ENCODE peak calls at places on chromosomes 4 and X, in eight cellular contexts. W, Y, T, C, D, B, E and A are unnamed samples.

GRCh38 chr4:151830168-151830567 is 69.4 kb upstream of the GATB start:
- DNase-seq in W (no peak), Y (no peak), T (no peak), C (no peak), D (no peak), B (no peak), E (no peak), A (no peak)

GRCh38 chr4:107737470-107737869 is 17.4 kb upstream of the PAPSS1 start:
- DNase-seq in W (no peak), Y (no peak), T (no peak), C (no peak), D (no peak), B (no peak), E (no peak), A (no peak)

GRCh38 chrX:105821471-105822081 is 763 bp upstream of the NRK start:
- DNase-seq in W (no peak), Y (no peak), T (no peak), C (no peak), D (no peak), B (peak; percentile 23), E (no peak), A (no peak)

GRCh38 chrX:15931362-15931761 is 76.7 kb upstream of the AP1S2 start:
- DNase-seq in W (no peak), Y (no peak), T (no peak), C (no peak), D (no peak), B (no peak), E (no peak), A (no peak)

GRCh38 chr4:101018836-101019235 is 328.5 kb downstream of the PPP3CA start:
- DNase-seq in W (no peak), Y (peak; percentile 58), T (peak; percentile 54), C (no peak), D (peak; percentile 73), B (no peak), E (peak; percentile 62), A (no peak)

GRCh38 chrX:10109695-10110094 is 47.1 kb upstream of the CLCN4 start:
- DNase-seq in W (no peak), Y (no peak), T (no peak), C (no peak), D (no peak), B (no peak), E (no peak), A (peak; percentile 44)

GRCh38 chr4:184396001-184396400 is 78.3 kb downstream of the IRF2 start:
- DNase-seq in W (no peak), Y (no peak), T (peak; percentile 59), C (no peak), D (peak; percentile 64), B (no peak), E (peak; percentile 74), A (no peak)

GRCh38 chrX:42075032-42075431 is 151.7 kb upstream of the CASK start:
- DNase-seq in W (no peak), Y (no peak), T (no peak), C (no peak), D (no peak), B (no peak), E (no peak), A (no peak)

GRCh38 chrX:150202641-150203248 is 160.4 kb upstream of the MAMLD1 start:
- DNase-seq in W (no peak), Y (no peak), T (no peak), C (no peak), D (no peak), B (no peak), E (no peak), A (no peak)

GRCh38 chr4:162162672-162163071 is 1.1 kb downstream of the FSTL5 start:
- DNase-seq in W (no peak), Y (no peak), T (no peak), C (no peak), D (no peak), B (no peak), E (no peak), A (no peak)

GRCh38 chr4:181854142-181854541 is 389.1 kb upstream of the TENM3 start:
- DNase-seq in W (no peak), Y (no peak), T (no peak), C (no peak), D (no peak), B (no peak), E (no peak), A (no peak)

GRCh38 chrX:123339201-123339905 is 155.3 kb downstream of the GRIA3 start:
- DNase-seq in W (no peak), Y (no peak), T (no peak), C (no peak), D (no peak), B (no peak), E (no peak), A (no peak)

GRCh38 chr4:109072595-109072994 is 229.9 kb downstream of the COL25A1 start:
- DNase-seq in W (no peak), Y (no peak), T (no peak), C (no peak), D (no peak), B (no peak), E (no peak), A (no peak)

GRCh38 chrX:26783512-26784225 is 567.7 kb downstream of the MAGEB5 start:
- DNase-seq in W (peak; percentile 4), Y (peak; percentile 20), T (no peak), C (peak; percentile 1), D (no peak), B (peak; percentile 23), E (no peak), A (peak; percentile 19)

GRCh38 chrX:129577473-129577872 is 37.4 kb downstream of the OCRL start:
- DNase-seq in W (no peak), Y (no peak), T (no peak), C (no peak), D (no peak), B (no peak), E (no peak), A (no peak)

GRCh38 chrX:112359906-112360305 is 277.3 kb upstream of the TRPC5 start:
- DNase-seq in W (no peak), Y (no peak), T (no peak), C (no peak), D (no peak), B (no peak), E (no peak), A (no peak)

GRCh38 chr4:80814266-80814665 is 216.2 kb upstream of the BMP3 start:
- DNase-seq in W (no peak), Y (no peak), T (no peak), C (no peak), D (no peak), B (no peak), E (no peak), A (no peak)

GRCh38 chrX:71867680-71868079 is 43.0 kb upstream of the NHSL2 start:
- DNase-seq in W (no peak), Y (no peak), T (no peak), C (no peak), D (no peak), B (no peak), E (no peak), A (no peak)

GRCh38 chr4:118898684-118899138 is 10.1 kb downstream of the SYNPO2 start:
- DNase-seq in W (no peak), Y (no peak), T (no peak), C (no peak), D (no peak), B (no peak), E (no peak), A (no peak)

GRCh38 chr4:38002451-38003071 is 42.4 kb downstream of the PTTG2 start:
- DNase-seq in W (no peak), Y (no peak), T (no peak), C (no peak), D (no peak), B (no peak), E (no peak), A (no peak)

GRCh38 chr4:9962611-9963314 is 58.5 kb downstream of the SLC2A9 start:
- DNase-seq in W (no peak), Y (no peak), T (no peak), C (no peak), D (no peak), B (no peak), E (no peak), A (no peak)

GRCh38 chrX:75609361-75609760 is 86.5 kb upstream of the ZDHHC15 start:
- DNase-seq in W (no peak), Y (no peak), T (no peak), C (no peak), D (no peak), B (no peak), E (no peak), A (no peak)

GRCh38 chr4:69860007-69860406 is at the start of gene SULT1E1:
- DNase-seq in W (no peak), Y (no peak), T (no peak), C (no peak), D (no peak), B (no peak), E (no peak), A (no peak)

GRCh38 chr4:77699731-77700210 is 94.2 kb downstream of the CXCL13 start:
- DNase-seq in W (no peak), Y (no peak), T (no peak), C (no peak), D (no peak), B (no peak), E (no peak), A (no peak)

GRCh38 chrX:15376956-15377355 is 7.3 kb downstream of the VEGFD start:
- DNase-seq in W (no peak), Y (no peak), T (no peak), C (no peak), D (no peak), B (no peak), E (no peak), A (no peak)

GRCh38 chrX:46178763-46179162 is 366.5 kb downstream of the ZNF674 start:
- DNase-seq in W (no peak), Y (peak; percentile 48), T (no peak), C (no peak), D (no peak), B (no peak), E (no peak), A (no peak)

GRCh38 chr4:666822-667544 is 7.1 kb downstream of the ATP5ME start:
- DNase-seq in W (no peak), Y (no peak), T (no peak), C (no peak), D (no peak), B (peak; percentile 9), E (no peak), A (no peak)

GRCh38 chrX:51837926-51838325 is 55.5 kb upstream of the MAGED1 start:
- DNase-seq in W (no peak), Y (no peak), T (peak; percentile 19), C (no peak), D (no peak), B (peak; percentile 51), E (no peak), A (peak; percentile 62)

GRCh38 chr4:7411491-7411890 is 23.2 kb downstream of the PSAPL1 start:
- DNase-seq in W (no peak), Y (no peak), T (no peak), C (no peak), D (no peak), B (no peak), E (no peak), A (no peak)

GRCh38 chr4:1323280-1323634 is 23.8 kb upstream of the UVSSA start:
- DNase-seq in W (no peak), Y (no peak), T (no peak), C (no peak), D (no peak), B (no peak), E (no peak), A (no peak)

GRCh38 chr4:112060212-112060611 is 85.0 kb upstream of the FAM241A start:
- DNase-seq in W (no peak), Y (no peak), T (no peak), C (no peak), D (no peak), B (no peak), E (no peak), A (no peak)

GRCh38 chr4:122798101-122798500 is 28.5 kb upstream of the FGF2 start:
- DNase-seq in W (no peak), Y (no peak), T (no peak), C (no peak), D (no peak), B (no peak), E (no peak), A (peak; percentile 30)

GRCh38 chr4:131430302-131430701 is 1718.8 kb upstream of the PCDH10 start:
- DNase-seq in W (no peak), Y (peak; percentile 3), T (no peak), C (no peak), D (no peak), B (no peak), E (no peak), A (no peak)

GRCh38 chrX:107747596-107748161 is 27.9 kb downstream of the TSC22D3 start:
- DNase-seq in W (no peak), Y (no peak), T (no peak), C (no peak), D (no peak), B (peak; percentile 22), E (no peak), A (no peak)